ENCODE peak calls at places on chromosomes 3 and 15, in nine cellular contexts. I, X, B, S, F, C, Z, Y and R are unnamed samples.

GRCh38 chr3:182979103-182979697 is 1.1 kb downstream of the DCUN1D1 start:
- DNase-seq in I (no peak), X (no peak), B (no peak), S (no peak), F (no peak), C (no peak), Z (no peak), Y (no peak), R (no peak)

GRCh38 chr3:133992385-133992784 is 37.3 kb downstream of the SLCO2A1 start:
- DNase-seq in I (no peak), X (no peak), B (no peak), S (no peak), F (no peak), C (no peak), Z (no peak), Y (no peak), R (no peak)

GRCh38 chr3:18234717-18235335 is 190.3 kb downstream of the SATB1 start:
- DNase-seq in I (peak), X (no peak), B (no peak), S (no peak), F (no peak), C (no peak), Z (no peak), Y (no peak), R (no peak)

GRCh38 chr3:54999159-54999558 is 71.3 kb upstream of the LRTM1 start:
- DNase-seq in I (peak), X (no peak), B (peak), S (peak), F (no peak), C (no peak), Z (peak), Y (no peak), R (peak)

GRCh38 chr3:142097099-142097843 is 52.1 kb downstream of the TFDP2 start:
- DNase-seq in I (no peak), X (no peak), B (no peak), S (no peak), F (no peak), C (no peak), Z (no peak), Y (no peak), R (no peak)

GRCh38 chr15:48149858-48150257 is 28.2 kb downstream of the MYEF2 start:
- DNase-seq in I (peak), X (no peak), B (no peak), S (peak), F (no peak), C (no peak), Z (peak), Y (no peak), R (peak)

GRCh38 chr3:134406331-134407246 is 32.3 kb upstream of the AMOTL2 start:
- DNase-seq in I (peak), X (peak), B (peak), S (no peak), F (peak), C (peak), Z (peak), Y (peak), R (no peak)

GRCh38 chr15:62402687-62403086 is 237.6 kb upstream of the C2CD4B start:
- DNase-seq in I (no peak), X (no peak), B (no peak), S (no peak), F (no peak), C (no peak), Z (no peak), Y (no peak), R (peak)

GRCh38 chr3:197854596-197855343 is 63.7 kb downstream of the LRCH3 start:
- DNase-seq in I (peak), X (no peak), B (peak), S (peak), F (no peak), C (no peak), Z (peak), Y (no peak), R (peak)

GRCh38 chr3:182172534-182172933 is 460.8 kb downstream of the SOX2 start:
- DNase-seq in I (no peak), X (no peak), B (no peak), S (no peak), F (no peak), C (no peak), Z (no peak), Y (no peak), R (no peak)

GRCh38 chr3:134373278-134373941 is 837 bp downstream of the AMOTL2 start:
- DNase-seq in I (peak), X (peak), B (peak), S (peak), F (peak), C (peak), Z (peak), Y (peak), R (peak)

GRCh38 chr15:82021021-82021420 is 24.8 kb downstream of the MEX3B start:
- DNase-seq in I (no peak), X (no peak), B (no peak), S (no peak), F (no peak), C (no peak), Z (no peak), Y (no peak), R (no peak)

GRCh38 chr3:67790043-67790442 is 135.6 kb upstream of the SUCLG2 start:
- DNase-seq in I (peak), X (no peak), B (peak), S (peak), F (no peak), C (no peak), Z (peak), Y (no peak), R (peak)

DNA sequence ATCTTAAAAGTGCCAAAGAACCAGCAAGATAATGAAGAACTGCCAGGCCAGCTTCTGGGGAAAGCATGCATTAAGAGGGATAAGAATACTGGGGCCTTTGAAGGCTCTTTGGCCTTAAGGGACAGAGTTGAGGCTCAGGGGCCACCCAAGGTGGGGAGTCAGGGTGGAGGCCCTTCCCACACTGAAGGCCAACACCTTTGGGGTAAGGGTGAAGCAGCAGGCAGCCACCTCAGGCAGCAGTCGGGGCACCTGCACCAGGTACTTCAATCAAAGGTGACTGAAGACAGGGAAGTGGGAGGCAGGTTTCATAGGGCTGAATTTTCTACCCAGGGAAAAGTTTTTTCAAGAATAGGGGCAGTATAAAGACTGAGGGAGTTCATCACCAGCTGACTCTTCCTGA is 87.7 kb upstream of the KLF13 start:
- DNase-seq in I (no peak), X (no peak), B (no peak), S (no peak), F (no peak), C (no peak), Z (no peak), Y (no peak), R (no peak)
- TF ChIP-seq CTCF in I (no peak), X (no peak), B (no peak), S (no peak), F (no peak), C (no peak), Z (no peak), Y (no peak), R (no peak)

DNA sequence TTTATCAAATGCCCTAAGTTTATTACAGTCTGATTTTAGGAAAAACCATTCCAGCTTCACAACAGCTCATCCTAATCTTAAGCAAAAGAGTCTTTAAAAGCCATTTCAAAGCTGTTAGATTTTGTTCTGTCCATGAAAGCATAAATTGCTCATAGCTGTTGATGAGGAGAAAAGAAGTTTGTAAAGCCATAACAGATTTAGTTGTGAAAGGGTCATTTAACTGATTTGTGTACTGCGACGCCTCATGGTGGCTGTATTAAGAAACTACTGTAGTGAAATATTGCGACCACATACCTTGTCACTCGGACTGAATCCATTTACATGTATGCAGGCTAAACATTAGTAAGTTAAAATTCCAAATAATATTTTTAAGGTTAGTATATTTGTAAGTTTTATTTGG is 20.9 kb downstream of the BBX start:
- DNase-seq in I (no peak), X (no peak), B (no peak), S (peak), F (no peak), C (no peak), Z (peak), Y (no peak), R (peak)
- TF ChIP-seq CTCF in I (peak), X (no peak), B (peak), S (peak), F (peak), C (peak), Z (no peak), Y (peak), R (no peak)

GRCh38 chr3:100261481-100261903 is 700 bp downstream of the TBC1D23 start:
- DNase-seq in I (no peak), X (no peak), B (no peak), S (no peak), F (no peak), C (no peak), Z (no peak), Y (no peak), R (no peak)

GRCh38 chr3:100257601-100258000 is 3.2 kb upstream of the TBC1D23 start:
- DNase-seq in I (peak), X (no peak), B (no peak), S (no peak), F (no peak), C (no peak), Z (no peak), Y (no peak), R (peak)

GRCh38 chr3:100263583-100263982 is 2.8 kb downstream of the TBC1D23 start:
- DNase-seq in I (no peak), X (no peak), B (no peak), S (no peak), F (no peak), C (no peak), Z (no peak), Y (no peak), R (peak)

GRCh38 chr3:100260685-100261480 is at the start of gene TBC1D23:
- DNase-seq in I (peak), X (peak), B (peak), S (peak), F (peak), C (peak), Z (peak), Y (peak), R (peak)

GRCh38 chr3:100260081-100260684 is 609 bp upstream of the TBC1D23 start:
- DNase-seq in I (peak), X (peak), B (peak), S (peak), F (peak), C (peak), Z (peak), Y (peak), R (peak)
- TF ChIP-seq CTCF in I (peak), X (no peak), B (no peak), S (peak), F (peak), C (no peak), Z (peak), Y (no peak), R (peak)

DNA sequence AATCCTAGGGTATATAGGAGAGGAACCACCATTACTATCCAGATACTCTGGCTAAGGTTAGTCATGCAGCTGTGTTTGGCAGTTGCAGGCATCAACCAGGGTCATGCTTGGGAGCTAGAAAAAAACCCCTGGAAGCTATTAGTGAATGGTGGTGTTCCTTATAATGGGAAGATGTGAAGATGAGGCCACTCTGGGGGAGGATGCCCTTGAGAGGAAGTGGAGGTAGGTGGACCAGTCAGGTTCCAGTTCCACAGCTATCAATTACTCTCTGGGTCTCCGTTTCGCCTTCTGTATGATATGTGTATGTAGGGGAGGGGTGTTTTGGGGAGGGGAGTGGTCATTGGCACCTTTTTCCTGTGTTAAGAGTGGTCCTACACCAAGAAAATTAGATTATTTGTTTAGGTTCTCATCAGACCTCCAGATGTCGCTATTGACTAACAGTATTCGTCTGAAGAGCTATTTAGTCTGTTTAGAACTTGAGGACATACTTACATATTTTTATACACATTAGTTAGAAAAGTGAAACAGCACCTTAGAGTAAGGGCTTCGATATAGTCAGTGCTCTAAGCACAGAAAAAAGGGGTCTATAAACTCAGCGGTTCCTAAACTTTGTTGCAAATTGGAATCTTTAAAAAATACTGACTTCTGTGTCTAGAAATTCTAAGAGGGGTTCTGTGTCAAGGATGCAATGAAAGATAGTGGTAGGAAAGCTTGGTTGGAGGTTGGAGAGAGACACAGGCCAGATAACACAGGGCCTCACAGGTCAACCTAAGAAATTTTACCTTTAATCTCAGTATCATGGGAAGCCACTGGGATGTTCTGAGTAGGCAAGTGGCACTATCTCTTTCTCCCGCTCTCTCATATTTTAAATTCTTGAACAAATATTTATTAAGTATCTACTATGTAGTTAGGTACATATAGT is 9.1 kb upstream of the HPS3 start:
- DNase-seq in I (peak), X (no peak), B (no peak), S (peak), F (no peak), C (no peak), Z (peak), Y (no peak), R (peak)
- TF ChIP-seq CTCF in I (peak), X (peak), B (peak), S (peak), F (peak), C (peak), Z (peak), Y (peak), R (peak)